ENCODE peak calls at places on chromosomes 12 and 14, in eight cellular contexts. S is OCI-LY7, D is mammary epithelial cell, P is HCT116, V is HepG2, H is mesendoderm, I is GM23248, K is fibroblast of lung. F is an unnamed sample. For H3K79me2, the result is how much of the 10 kb centered on the place peaks cover.

GRCh38 chr12:38904932-38905479 is 385 bp downstream of the CPNE8 start:
- DNase-seq in S (no peak), D (peak), P (peak), V (peak), H (peak), I (peak), K (peak), F (peak)

GRCh38 chr12:113768850-113769249 is 197.3 kb downstream of the RBM19 start:
- DNase-seq in S (no peak), D (no peak), P (no peak), V (no peak), H (no peak), I (no peak), K (no peak), F (no peak)

GRCh38 chr12:57126561-57126960 is 1.7 kb upstream of the LRP1 start:
- DNase-seq in S (no peak), D (no peak), P (no peak), V (no peak), H (no peak), I (no peak), K (no peak), F (no peak)

GRCh38 chr14:90522585-90523191 is 125.9 kb downstream of the CALM1 start:
- DNase-seq in S (no peak), D (no peak), P (no peak), V (no peak), H (no peak), I (peak), K (peak), F (peak)

GRCh38 chr12:111359914-111360276 is 9.0 kb downstream of the PHETA1 start:
- DNase-seq in S (no peak), D (no peak), P (no peak), V (no peak), H (no peak), I (no peak), K (no peak), F (no peak)

GRCh38 chr14:52944267-52944666 is 6.6 kb downstream of the FERMT2 start:
- DNase-seq in S (no peak), D (no peak), P (no peak), V (no peak), H (no peak), I (no peak), K (no peak), F (peak)

GRCh38 chr12:26696048-26696612 is 136.9 kb downstream of the ITPR2 start:
- DNase-seq in S (no peak), D (no peak), P (no peak), V (no peak), H (no peak), I (no peak), K (no peak), F (no peak)

GRCh38 chr12:70983692-70984091 is 63.2 kb upstream of the PTPRR start:
- DNase-seq in S (no peak), D (no peak), P (no peak), V (no peak), H (peak), I (no peak), K (peak), F (peak)

GRCh38 chr14:76917759-76918175 is 91.6 kb downstream of the LRRC74A start:
- DNase-seq in S (no peak), D (no peak), P (no peak), V (no peak), H (peak), I (peak), K (peak), F (peak)

GRCh38 chr12:28222081-28222700 is 31.9 kb downstream of the CCDC91 start:
- DNase-seq in S (no peak), D (no peak), P (no peak), V (no peak), H (no peak), I (no peak), K (peak), F (no peak)

GRCh38 chr14:99072956-99073355 is 199.0 kb downstream of the BCL11B start:
- DNase-seq in S (no peak), D (no peak), P (no peak), V (no peak), H (no peak), I (no peak), K (no peak), F (no peak)

GRCh38 chr12:87227157-87227556 is 802.0 kb downstream of the C12orf50 start:
- DNase-seq in S (no peak), D (no peak), P (no peak), V (no peak), H (no peak), I (peak), K (peak), F (no peak)

GRCh38 chr12:16385779-16386646 is 38.6 kb downstream of the MGST1 start:
- DNase-seq in S (peak), D (peak), P (no peak), V (peak), H (peak), I (peak), K (peak), F (peak)

GRCh38 chr14:79842270-79842669 is 369.0 kb downstream of the DIO2 start:
- DNase-seq in S (no peak), D (peak), P (no peak), V (no peak), H (peak), I (peak), K (peak), F (no peak)

GRCh38 chr12:66149702-66150398 is 19.3 kb upstream of the LLPH start:
- DNase-seq in S (no peak), D (no peak), P (no peak), V (no peak), H (peak), I (no peak), K (no peak), F (no peak)

GRCh38 chr12:11953523-11953922 is 117.2 kb upstream of the BCL2L14 start:
- DNase-seq in S (no peak), D (no peak), P (no peak), V (no peak), H (no peak), I (no peak), K (peak), F (no peak)

GRCh38 chr14:51089278-51089677 is 5.6 kb downstream of the TRIM9 start:
- DNase-seq in S (no peak), D (no peak), P (no peak), V (no peak), H (no peak), I (no peak), K (no peak), F (no peak)

GRCh38 chr14:51082394-51082793 is 12.5 kb downstream of the TRIM9 start:
- DNase-seq in S (no peak), D (peak), P (no peak), V (no peak), H (no peak), I (peak), K (peak), F (no peak)

GRCh38 chr14:51085007-51085406 is 9.9 kb downstream of the TRIM9 start:
- DNase-seq in S (no peak), D (no peak), P (no peak), V (no peak), H (no peak), I (no peak), K (no peak), F (no peak)

GRCh38 chr14:51086044-51086443 is 8.9 kb downstream of the TRIM9 start:
- DNase-seq in S (no peak), D (no peak), P (no peak), V (no peak), H (no peak), I (no peak), K (no peak), F (no peak)

GRCh38 chr14:51087024-51087423 is 7.9 kb downstream of the TRIM9 start:
- DNase-seq in S (no peak), D (peak), P (peak), V (no peak), H (peak), I (no peak), K (peak), F (no peak)
- H3K4me2 ChIP-seq in S (no peak), D (no peak), P (peak), V (no peak), H (no peak), I (no peak), K (no peak), F (no peak)

DNA sequence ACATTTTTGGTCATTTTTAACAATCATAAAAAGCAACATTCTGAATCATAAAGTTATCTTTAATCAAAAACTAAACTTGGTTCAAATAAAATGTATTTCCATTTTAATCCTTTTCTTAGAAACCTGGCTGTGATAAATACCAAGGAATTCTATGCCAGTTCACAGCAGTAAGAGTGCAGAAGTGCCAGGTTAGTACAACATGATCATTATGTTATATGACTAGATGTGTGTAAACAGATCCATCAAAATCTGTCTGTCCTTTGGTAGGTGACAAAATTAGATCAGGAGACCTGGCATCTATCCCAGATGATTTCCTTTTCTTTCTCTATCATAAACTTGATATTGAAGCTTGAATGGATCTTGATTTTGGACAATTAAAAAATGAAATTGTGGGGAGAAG is 200.6 kb upstream of the STXBP6 start:
- DNase-seq in S (no peak), D (no peak), P (no peak), V (no peak), H (no peak), I (no peak), K (no peak), F (no peak)
- H3K79me2 ChIP-seq in S (under half), D (under half), P (under half), V (under half), H (under half), I (under half), K (under half), F (under half)

DNA sequence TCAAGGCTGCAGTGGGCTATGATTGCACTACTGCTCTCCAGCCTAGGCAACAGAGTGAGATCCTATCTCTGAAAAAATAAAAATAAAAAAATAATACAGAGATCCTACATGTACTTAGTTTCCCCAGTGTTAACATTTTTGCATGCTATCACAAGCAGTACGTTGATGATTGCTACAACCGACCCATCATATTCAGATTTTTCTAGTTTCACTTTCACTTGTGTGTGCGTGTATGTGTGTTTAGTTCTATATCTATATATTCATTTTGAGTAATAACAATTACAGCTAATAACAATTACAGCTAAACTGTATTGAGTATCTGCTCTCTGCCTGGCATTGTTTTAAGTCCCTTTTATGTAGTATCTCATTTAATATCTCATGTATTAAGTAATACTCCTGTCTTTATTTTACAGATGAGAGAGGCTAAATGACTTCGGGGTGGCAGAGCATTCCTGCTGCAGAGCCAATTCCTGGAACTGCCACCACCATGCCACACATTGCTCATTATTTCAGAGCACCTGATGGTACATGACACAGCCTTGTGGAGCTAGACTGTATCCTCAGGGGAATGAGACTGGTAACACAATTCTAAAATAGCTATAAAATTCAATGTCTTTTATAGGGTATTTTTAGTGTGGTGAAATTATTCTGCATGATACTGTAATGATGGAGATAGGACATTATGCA is 153.1 kb downstream of the BCAT1 start:
- DNase-seq in S (no peak), D (peak), P (no peak), V (no peak), H (no peak), I (no peak), K (no peak), F (peak)
- H3K4me3 ChIP-seq in S (peak), D (no peak), P (no peak), V (peak), H (no peak), I (peak), K (no peak), F (peak)

GRCh38 chr12:49740930-49741881 is at the start of gene TMBIM6:
- DNase-seq in S (peak), D (peak), P (peak), V (peak), H (peak), I (peak), K (peak), F (peak)

GRCh38 chr12:49741882-49742620 is 694 bp downstream of the TMBIM6 start:
- DNase-seq in S (peak), D (peak), P (peak), V (peak), H (peak), I (peak), K (peak), F (peak)

GRCh38 chr12:49748306-49748705 is 6.9 kb downstream of the TMBIM6 start:
- DNase-seq in S (no peak), D (no peak), P (no peak), V (no peak), H (peak), I (no peak), K (peak), F (peak)

GRCh38 chr12:49748800-49749199 is 7.4 kb downstream of the TMBIM6 start:
- DNase-seq in S (no peak), D (no peak), P (no peak), V (no peak), H (no peak), I (no peak), K (no peak), F (no peak)

GRCh38 chr12:49744363-49744885 is 3.1 kb downstream of the TMBIM6 start:
- DNase-seq in S (no peak), D (no peak), P (no peak), V (no peak), H (peak), I (no peak), K (no peak), F (no peak)
- H3K4me2 ChIP-seq in S (peak), D (peak), P (no peak), V (peak), H (no peak), I (peak), K (no peak), F (peak)

DNA sequence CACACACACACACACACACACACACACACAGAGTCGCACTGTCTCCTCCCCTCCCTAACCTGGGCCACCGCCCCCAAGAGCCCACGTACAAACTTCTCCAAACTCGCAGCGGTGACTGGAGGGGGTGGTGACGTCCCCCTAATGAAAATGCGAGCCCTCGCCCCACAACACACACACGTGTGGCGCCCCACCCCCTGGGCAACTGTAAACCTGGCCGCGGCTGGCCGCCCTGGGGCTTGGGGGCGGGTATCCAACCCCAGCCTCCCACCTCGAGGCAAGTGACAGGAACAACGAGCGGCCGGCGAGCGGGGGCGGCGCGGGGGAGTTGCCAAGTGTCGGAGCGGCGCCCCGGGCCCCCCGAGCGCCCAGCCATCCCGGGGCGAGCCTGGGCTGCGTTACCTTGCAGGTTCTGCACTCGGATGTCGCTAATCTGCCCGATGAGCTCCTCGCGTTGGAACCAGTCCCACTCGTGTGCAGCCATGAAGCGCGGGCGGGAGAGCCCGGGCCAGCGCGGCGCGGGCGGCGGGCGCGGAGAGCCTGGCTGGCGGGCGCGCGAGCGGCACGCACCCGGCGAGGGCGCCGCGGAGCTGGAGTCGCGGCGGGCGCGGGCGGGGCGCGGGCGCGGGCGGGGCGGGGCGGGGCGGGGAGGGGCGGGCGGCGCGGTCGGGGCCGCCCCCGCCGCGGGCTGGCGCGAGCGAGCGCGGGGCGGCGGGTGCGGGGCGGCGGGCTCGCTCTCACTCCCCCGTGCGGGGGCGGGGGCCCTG is at the start of gene CLMN:
- DNase-seq in S (peak), D (peak), P (peak), V (no peak), H (peak), I (peak), K (peak), F (peak)
- H3K79me2 ChIP-seq in S (under half), D (under half), P (under half), V (under half), H (under half), I (under half), K (under half), F (under half)

DNA sequence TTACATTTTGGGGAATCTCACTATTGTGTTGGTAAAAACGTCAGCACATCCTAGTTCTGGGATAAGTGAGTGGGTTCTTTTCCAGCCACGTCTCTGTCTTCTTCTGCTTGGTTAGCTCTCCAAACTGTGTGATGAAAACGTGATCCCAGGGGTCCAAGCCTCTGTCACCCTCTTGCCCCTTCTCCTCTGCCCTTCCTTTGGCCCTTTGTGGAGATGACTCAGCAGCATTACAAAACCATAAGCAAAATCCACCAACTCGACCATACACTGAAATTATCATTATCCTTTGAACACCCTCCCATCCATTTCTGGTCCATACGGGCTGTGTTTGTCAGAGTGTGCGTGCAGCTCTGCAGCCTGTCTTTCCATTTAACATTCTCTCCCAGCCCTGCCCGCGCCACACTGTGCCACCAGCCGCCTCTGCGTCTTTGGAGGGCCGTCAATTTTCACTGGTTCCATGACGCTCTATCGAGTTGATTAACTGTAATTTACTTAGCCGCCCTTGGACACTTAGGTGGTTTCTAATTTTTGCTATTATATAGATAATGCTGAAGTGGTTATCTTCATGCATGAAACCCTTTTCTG is 69.2 kb downstream of the SLC25A47 start:
- DNase-seq in S (no peak), D (no peak), P (no peak), V (no peak), H (no peak), I (peak), K (no peak), F (no peak)
- H3K4me3 ChIP-seq in S (no peak), D (no peak), P (no peak), V (no peak), H (no peak), I (no peak), K (peak), F (no peak)

DNA sequence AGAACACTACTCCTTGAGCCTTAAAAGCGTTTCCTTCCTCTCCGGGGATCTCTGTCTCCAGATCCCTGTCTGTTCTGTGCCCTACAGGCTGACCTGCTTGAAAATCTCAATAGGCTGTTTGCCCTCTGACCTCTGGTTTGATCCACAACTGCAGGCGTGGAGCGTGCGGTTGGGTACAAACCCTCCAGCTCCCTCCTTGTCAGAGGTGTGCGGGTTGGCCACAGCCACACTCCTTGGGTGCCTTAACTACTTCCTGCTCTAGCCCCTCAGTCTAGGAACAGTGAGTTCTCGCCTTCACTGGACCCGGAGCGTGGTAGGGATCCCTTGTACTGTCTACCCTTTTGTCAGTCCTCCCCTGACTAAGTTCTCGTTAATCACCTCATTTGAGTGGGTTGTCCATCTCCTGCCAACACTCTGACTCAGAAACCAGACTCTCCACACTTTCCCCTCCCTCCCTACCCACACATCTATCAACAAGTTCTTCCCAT is 33.1 kb downstream of the CMKLR1 start:
- DNase-seq in S (no peak), D (peak), P (no peak), V (no peak), H (no peak), I (peak), K (peak), F (peak)
- H3K4me2 ChIP-seq in S (no peak), D (peak), P (peak), V (peak), H (no peak), I (peak), K (peak), F (peak)

GRCh38 chr12:6606331-6607131 is 648 bp downstream of the CHD4 start:
- DNase-seq in S (peak), D (peak), P (no peak), V (peak), H (peak), I (peak), K (peak), F (peak)
- H3K79me2 ChIP-seq in S (under half), D (half or more), P (half or more), V (under half), H (under half), I (under half), K (under half), F (under half)